ENCODE peak calls at places on chromosomes 1 and 21, in four cellular contexts. Q is K562, S is astrocyte of the cerebellum, N is HL-60. U is an unnamed sample.

GRCh38 chr1:239353536-239353935 is 32.8 kb upstream of the CHRM3 start:
- DNase-seq in S (no peak), Q (no peak), N (no peak), U (no peak)

GRCh38 chr1:158248122-158248521 is 6.1 kb upstream of the CD1A start:
- DNase-seq in Q (no peak), S (no peak), N (peak; percentile 94), U (no peak)

GRCh38 chr21:38401527-38401926 is 96.8 kb downstream of the ERG start:
- DNase-seq in Q (no peak), N (no peak), S (no peak), U (no peak)

GRCh38 chr1:91645031-91645430 is 144.4 kb downstream of the CDC7 start:
- DNase-seq in N (no peak), Q (no peak), S (no peak), U (peak; percentile 68)

GRCh38 chr1:226482975-226483660 is 65.4 kb upstream of the STUM start:
- DNase-seq in N (peak; percentile 19), Q (no peak), S (no peak), U (no peak)

GRCh38 chr1:3323021-3323790 is 131.3 kb upstream of the ARHGEF16 start:
- DNase-seq in S (no peak), Q (no peak), N (no peak), U (no peak)

GRCh38 chr1:67572594-67573221 is 112.3 kb upstream of the GADD45A start:
- DNase-seq in S (no peak), Q (no peak), N (no peak), U (no peak)

GRCh38 chr1:215022723-215023122 is 59.8 kb upstream of the KCNK2 start:
- DNase-seq in Q (no peak), N (no peak), S (no peak), U (no peak)

GRCh38 chr1:26784023-26784871 is 3.5 kb upstream of the PIGV start:
- DNase-seq in N (peak; percentile 40), S (no peak), Q (peak; percentile 99), U (peak; percentile 46)

GRCh38 chr1:50023292-50024159 is at the start of gene AGBL4:
- DNase-seq in Q (peak; percentile 61), S (peak; percentile 9), N (no peak), U (no peak)

GRCh38 chr1:7389786-7390603 is 381.1 kb upstream of the VAMP3 start:
- DNase-seq in S (no peak), N (no peak), Q (no peak), U (no peak)

GRCh38 chr1:208309771-208310170 is 65.6 kb upstream of the PLXNA2 start:
- DNase-seq in Q (no peak), N (no peak), S (no peak), U (no peak)

GRCh38 chr1:158007949-158008386 is 14.5 kb downstream of the KIRREL1 start:
- DNase-seq in S (no peak), Q (no peak), N (no peak), U (no peak)

GRCh38 chr1:237590381-237590780 is 300.3 kb downstream of the ZP4 start:
- DNase-seq in S (no peak), Q (no peak), N (no peak), U (no peak)

GRCh38 chr1:179025975-179026812 is 500 bp downstream of the FAM20B start:
- DNase-seq in Q (peak; percentile 85), N (peak; percentile 72), S (no peak), U (no peak)

GRCh38 chr1:172818841-172819527 is 160.1 kb downstream of the FASLG start:
- DNase-seq in Q (no peak), N (peak; percentile 52), S (no peak), U (no peak)

GRCh38 chr1:182720465-182720864 is 36.1 kb upstream of the RGS8 start:
- DNase-seq in Q (no peak), S (no peak), N (no peak), U (no peak)

GRCh38 chr1:94514095-94514727 is 27.3 kb downstream of the F3 start:
- DNase-seq in Q (peak; percentile 54), N (peak; percentile 33), S (no peak), U (no peak)

DNA sequence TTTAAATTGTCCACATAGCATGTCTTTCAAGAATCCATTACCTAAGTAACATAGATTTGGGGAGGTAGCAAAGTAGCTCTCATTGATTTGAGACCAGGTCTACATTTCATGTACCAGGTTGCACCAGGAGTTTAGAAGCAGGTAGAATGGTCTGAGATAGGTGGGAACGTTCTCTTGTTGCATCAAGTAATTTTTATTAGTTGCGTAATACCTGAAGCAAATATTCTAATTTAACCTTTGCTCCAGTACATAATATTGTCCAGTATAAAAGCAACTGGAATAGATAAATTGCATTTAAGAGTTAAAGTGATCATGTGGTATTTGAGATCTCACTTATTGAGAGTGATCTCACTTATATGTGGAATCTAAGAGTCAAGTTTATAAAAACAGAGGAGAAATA is 597.1 kb upstream of the PRMT6 start:
- DNase-seq in Q (no peak), S (no peak), N (no peak), U (no peak)
- H3K4me3 ChIP-seq in Q (no peak overlapping the region), S (no peak overlapping the region), N (no peak overlapping the region), U (no peak overlapping the region)

DNA sequence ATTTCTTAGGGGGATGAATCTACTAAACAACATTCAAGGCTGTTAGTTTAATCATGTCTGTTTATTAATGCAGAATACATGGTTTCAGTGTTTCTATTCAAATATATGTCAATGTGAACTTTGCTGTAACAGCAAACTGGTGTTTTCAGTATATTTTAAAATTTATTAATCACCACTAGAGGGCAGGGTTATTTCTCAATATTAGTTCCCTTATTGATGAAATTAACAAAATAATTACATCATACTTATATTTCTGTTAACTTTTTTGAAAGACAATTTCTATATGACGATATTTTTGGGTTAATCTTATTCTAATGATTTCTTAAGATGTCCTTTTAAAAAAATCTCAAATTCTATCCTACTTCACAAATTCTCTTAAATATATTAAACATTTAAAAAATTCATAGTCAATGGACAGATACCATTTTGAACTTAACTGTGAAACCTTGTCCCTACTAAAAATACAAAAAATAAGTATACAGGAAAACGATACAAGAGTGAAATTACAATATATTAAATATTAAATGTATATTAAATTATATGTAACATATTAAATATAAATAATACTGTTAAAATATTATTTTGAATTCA is 1034.1 kb upstream of the PRMT6 start:
- DNase-seq in Q (no peak), S (no peak), N (no peak), U (no peak)
- TF ChIP-seq CTCF in Q (no peak), S (no peak), N (no peak), U (peak; percentile 14)

DNA sequence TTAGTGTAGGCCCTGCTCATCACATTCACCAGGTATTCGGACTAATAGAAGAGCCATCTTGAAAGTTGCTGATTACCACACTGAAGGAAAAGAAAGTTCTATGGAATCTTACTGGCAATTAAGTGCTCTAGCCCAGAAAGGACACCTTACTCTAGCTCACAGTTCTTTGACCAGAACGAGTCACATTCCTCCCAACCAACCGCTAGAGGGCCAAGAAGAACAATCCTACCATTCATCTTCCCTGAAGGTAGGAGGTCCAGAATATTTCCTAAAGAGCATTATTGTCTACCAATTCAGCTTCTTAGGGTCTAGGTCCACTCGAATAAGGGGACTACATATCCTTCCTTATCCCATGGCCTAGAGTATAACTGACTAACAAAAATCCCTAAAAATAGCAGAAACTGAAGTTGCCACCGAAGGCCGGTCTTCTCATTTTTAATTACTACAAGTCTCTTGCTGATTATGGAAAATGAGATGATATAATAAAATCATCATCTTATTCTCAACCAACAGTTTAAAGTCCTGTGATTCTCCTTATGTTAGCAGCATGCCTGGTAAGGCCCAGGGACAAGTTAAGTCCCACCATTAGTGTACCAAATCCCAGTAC is 2.7 kb upstream of the FMO1 start:
- DNase-seq in N (peak; percentile 41), Q (peak; percentile 50), S (no peak), U (no peak)
- H3K4me3 ChIP-seq in N (no peak overlapping the region), Q (no peak overlapping the region), S (no peak overlapping the region), U (no peak overlapping the region)

DNA sequence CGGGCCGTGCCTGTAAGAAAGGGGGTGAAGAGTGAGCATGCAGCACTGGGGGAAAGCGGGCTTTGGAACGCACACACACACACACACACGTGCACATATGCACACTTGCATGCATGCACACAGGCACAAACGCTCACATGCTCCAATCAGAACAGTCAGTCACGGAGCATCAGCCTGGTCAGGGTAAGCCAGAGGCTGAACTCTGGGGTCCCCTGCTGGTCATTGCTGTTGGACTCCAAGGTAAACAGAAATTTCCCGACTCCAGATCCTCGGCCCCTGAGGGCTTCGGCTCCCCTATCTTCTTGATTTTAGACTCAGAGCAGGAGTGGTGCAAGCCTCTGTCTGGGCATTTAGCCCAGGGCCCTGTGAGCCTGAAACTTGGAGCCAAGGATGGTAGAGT is 54.2 kb downstream of the SYT2 start:
- DNase-seq in Q (peak; percentile 54), N (no peak), S (no peak), U (no peak)
- TF ChIP-seq CTCF in Q (peak; percentile 72), N (no peak), S (peak; percentile 38), U (peak; percentile 43)

GRCh38 chr1:113859478-113860175 is 11.9 kb downstream of the PTPN22 start:
- DNase-seq in S (no peak), N (peak; percentile 26), Q (peak; percentile 57), U (no peak)
- H3K4me3 ChIP-seq in S (no peak overlapping the region), N (peak overlapping the region; percentile 18), Q (no peak overlapping the region), U (no peak overlapping the region)

U was measured in retinal pigment epithelial cell.